ENCODE peak calls at places on chromosomes 6 and 20, in nine cellular contexts. V is NCI-H1105; P is foreskin fibroblast; Q is non-pigmented ciliary epithelial cell; A is epithelial cell of esophagus; W is activated naive CD4-positive, alpha-beta T cell; G is progenitor cell of endocrine pancreas; S is NAMALWA; D is fibroblast of pulmonary artery. N is an unnamed sample.

GRCh38 chr20:58691773-58692578 is 624 bp upstream of the NPEPL1 start:
- DNase-seq in V (no peak), P (peak; percentile 54), Q (no peak), A (no peak), W (no peak), G (no peak), S (no peak), D (peak; percentile 67), N (no peak)

GRCh38 chr6:133973109-133973971 is 20.3 kb downstream of the TBPL1 start:
- DNase-seq in V (peak; percentile 38), P (peak; percentile 75), Q (no peak), A (peak; percentile 59), W (no peak), G (no peak), S (peak; percentile 81), D (peak; percentile 78), N (no peak)

GRCh38 chr6:16337280-16337975 is 99.0 kb downstream of the GMPR start:
- DNase-seq in V (no peak), P (peak; percentile 99), Q (no peak), A (peak; percentile 37), W (no peak), G (no peak), S (no peak), D (peak; percentile 98), N (no peak)

GRCh38 chr20:46959821-46960220 is 65.2 kb downstream of the EYA2 start:
- DNase-seq in V (no peak), P (no peak), Q (no peak), A (no peak), W (no peak), G (no peak), S (no peak), D (no peak), N (no peak)

GRCh38 chr20:31860431-31861345 is 9.6 kb downstream of the DUSP15 start:
- DNase-seq in V (peak; percentile 40), P (peak; percentile 54), Q (no peak), A (peak; percentile 64), W (no peak), G (no peak), S (peak; percentile 23), D (peak; percentile 27), N (peak; percentile 37)

GRCh38 chr20:50981714-50982048 is 23.1 kb downstream of the MOCS3 start:
- DNase-seq in V (no peak), P (no peak), Q (no peak), A (no peak), W (no peak), G (no peak), S (no peak), D (no peak), N (no peak)

GRCh38 chr20:44785768-44786167 is 24.6 kb downstream of the RIMS4 start:
- DNase-seq in V (no peak), P (no peak), Q (no peak), A (peak; percentile 25), W (no peak), G (no peak), S (no peak), D (peak; percentile 7), N (no peak)

GRCh38 chr6:33683051-33683571 is 28.4 kb downstream of the UQCC2 start:
- DNase-seq in V (no peak), P (no peak), Q (no peak), A (no peak), W (no peak), G (no peak), S (no peak), D (no peak), N (no peak)

GRCh38 chr6:26576929-26577719 is 19.6 kb upstream of the ABT1 start:
- DNase-seq in V (no peak), P (peak; percentile 91), Q (no peak), A (peak; percentile 81), W (peak; percentile 25), G (no peak), S (no peak), D (peak; percentile 80), N (no peak)

GRCh38 chr6:3227363-3228045 is at the start of gene TUBB2B:
- DNase-seq in V (peak; percentile 97), P (no peak), Q (no peak), A (no peak), W (no peak), G (peak; percentile 86), S (no peak), D (no peak), N (no peak)

GRCh38 chr6:20655317-20655716 is 121.1 kb downstream of the CDKAL1 start:
- DNase-seq in V (no peak), P (peak; percentile 47), Q (no peak), A (peak; percentile 37), W (no peak), G (no peak), S (no peak), D (no peak), N (no peak)

N was measured in epithelial cell of prostate.